ENCODE peak calls at places on chromosomes 2 and 18, in five cellular contexts. Y, S, D, T and G are unnamed samples.
A peak's percentile ranks its signal among the peaks of the same experiment; 100 is the strongest.

GRCh38 chr2:189045836-189046235 is 71.7 kb downstream of the COL3A1 start:
- DNase-seq in T (no peak), S (no peak), D (no peak), Y (no peak), G (no peak)

GRCh38 chr2:165793161-165793778 is 777 bp downstream of the GALNT3 start:
- DNase-seq in Y (peak; percentile 85), S (peak; percentile 76), T (no peak), D (peak; percentile 52), G (peak; percentile 85)

GRCh38 chr2:133837441-133838090 is 269.3 kb upstream of the NCKAP5 start:
- DNase-seq in S (no peak), D (no peak), Y (no peak), T (no peak), G (peak; percentile 90)

GRCh38 chr2:215699698-215700407 is 264.0 kb upstream of the FN1 start:
- DNase-seq in D (no peak), Y (no peak), S (no peak), T (no peak), G (no peak)

GRCh38 chr2:240602266-240603050 is 15.9 kb downstream of the CAPN10 start:
- DNase-seq in Y (no peak), S (no peak), T (no peak), D (no peak), G (peak; percentile 79)

GRCh38 chr2:190887089-190887488 is 6.5 kb downstream of the GLS start:
- DNase-seq in T (no peak), D (no peak), S (no peak), Y (peak; percentile 62), G (peak; percentile 17)

GRCh38 chr18:31325051-31325450 is 7.1 kb downstream of the DSG1 start:
- DNase-seq in Y (no peak), T (no peak), D (peak; percentile 62), S (no peak), G (peak; percentile 30)

GRCh38 chr2:112493858-112494648 is 12.1 kb downstream of the TTL start:
- DNase-seq in Y (peak; percentile 59), T (peak; percentile 29), D (peak; percentile 76), S (peak; percentile 12), G (peak; percentile 90)

GRCh38 chr2:1550076-1550475 is 136.8 kb downstream of the TPO start:
- DNase-seq in S (peak; percentile 89), T (no peak), D (no peak), Y (no peak), G (no peak)

GRCh38 chr18:58578835-58579560 is 49.9 kb downstream of the ALPK2 start:
- DNase-seq in Y (no peak), T (peak; percentile 28), D (peak; percentile 94), S (peak; percentile 44), G (peak; percentile 72)

GRCh38 chr2:177078416-177078815 is 134.2 kb upstream of the HNRNPA3 start:
- DNase-seq in D (no peak), S (peak; percentile 63), T (no peak), Y (no peak), G (no peak)

GRCh38 chr2:112803691-112804521 is 19.6 kb upstream of the IL1A start:
- DNase-seq in Y (peak; percentile 80), S (peak; percentile 46), D (peak; percentile 93), T (peak; percentile 92), G (peak; percentile 90)

GRCh38 chr2:4981802-4982409 is 710.3 kb upstream of the SOX11 start:
- DNase-seq in Y (no peak), S (no peak), D (no peak), T (no peak), G (no peak)

GRCh38 chr2:3639015-3639630 is 18.9 kb upstream of the ALLC start:
- DNase-seq in T (no peak), S (no peak), Y (no peak), D (no peak), G (peak; percentile 63)

GRCh38 chr2:167028503-167028902 is 140.2 kb downstream of the XIRP2 start:
- DNase-seq in S (no peak), Y (no peak), T (no peak), D (no peak), G (no peak)

GRCh38 chr2:149924028-149924427 is 336.5 kb upstream of the MMADHC start:
- DNase-seq in Y (no peak), T (no peak), D (no peak), S (no peak), G (no peak)

GRCh38 chr2:96898636-96899035 is 28.8 kb upstream of the SEMA4C start:
- DNase-seq in Y (no peak), S (no peak), D (no peak), T (no peak), G (peak; percentile 27)

GRCh38 chr18:59950215-59950944 is 50.6 kb downstream of the PMAIP1 start:
- DNase-seq in Y (no peak), T (no peak), D (peak; percentile 26), S (no peak), G (no peak)

GRCh38 chr2:220930542-220931076 is 641.5 kb downstream of the EPHA4 start:
- DNase-seq in S (no peak), D (no peak), Y (no peak), T (no peak), G (no peak)

GRCh38 chr2:133885847-133886246 is 317.6 kb upstream of the NCKAP5 start:
- DNase-seq in D (no peak), T (no peak), Y (no peak), S (peak; percentile 55), G (peak; percentile 19)

GRCh38 chr2:155145758-155146229 is 447.3 kb downstream of the KCNJ3 start:
- DNase-seq in S (no peak), T (no peak), D (no peak), Y (no peak), G (no peak)

GRCh38 chr2:19837235-19837766 is 64.5 kb downstream of the TTC32 start:
- DNase-seq in S (no peak), Y (no peak), T (no peak), D (no peak), G (no peak)

GRCh38 chr2:7154666-7155065 is 237.5 kb downstream of the RNF144A start:
- DNase-seq in T (no peak), Y (no peak), D (no peak), S (no peak), G (no peak)

GRCh38 chr2:218781691-218782528 is at the start of gene CYP27A1:
- DNase-seq in S (no peak), D (peak; percentile 33), Y (no peak), T (peak; percentile 83), G (peak; percentile 95)

GRCh38 chr2:203122317-203122998 is 107.8 kb downstream of the NBEAL1 start:
- DNase-seq in D (peak; percentile 8), T (peak; percentile 34), Y (no peak), S (no peak), G (peak; percentile 2)

GRCh38 chr2:65991332-65991731 is 443.6 kb upstream of the MEIS1 start:
- DNase-seq in D (no peak), T (no peak), Y (no peak), S (no peak), G (no peak)

GRCh38 chr2:127400897-127401756 is 13.4 kb upstream of the MAP3K2 start:
- DNase-seq in S (peak; percentile 69), Y (peak; percentile 94), T (peak; percentile 61), D (peak; percentile 77), G (no peak)

GRCh38 chr2:152506843-152507242 is 171.9 kb downstream of the FMNL2 start:
- DNase-seq in S (peak; percentile 66), T (no peak), Y (peak; percentile 84), D (peak; percentile 38), G (no peak)

GRCh38 chr2:100785621-100786296 is 34.2 kb upstream of the NPAS2 start:
- DNase-seq in D (no peak), S (no peak), T (no peak), Y (peak; percentile 69), G (peak; percentile 73)

GRCh38 chr2:73386342-73386868 is 769 bp downstream of the ALMS1 start:
- DNase-seq in D (peak; percentile 61), T (no peak), Y (no peak), S (no peak), G (peak; percentile 66)

GRCh38 chr2:73385486-73386341 is at the start of gene ALMS1:
- DNase-seq in T (peak; percentile 88), S (peak; percentile 92), D (peak; percentile 89), Y (peak; percentile 80), G (peak; percentile 96)

GRCh38 chr2:73383036-73383435 is 2.6 kb upstream of the ALMS1 start:
- DNase-seq in S (no peak), Y (no peak), D (no peak), T (no peak), G (no peak)

GRCh38 chr2:73386894-73387636 is 1.4 kb downstream of the ALMS1 start:
- DNase-seq in T (no peak), S (no peak), D (no peak), Y (no peak), G (no peak)
- H2AFZ ChIP-seq in T (no peak overlapping the region), S (no peak overlapping the region), D (no peak overlapping the region), Y (peak overlapping the region; percentile 94), G (peak overlapping the region; percentile 97)

DNA sequence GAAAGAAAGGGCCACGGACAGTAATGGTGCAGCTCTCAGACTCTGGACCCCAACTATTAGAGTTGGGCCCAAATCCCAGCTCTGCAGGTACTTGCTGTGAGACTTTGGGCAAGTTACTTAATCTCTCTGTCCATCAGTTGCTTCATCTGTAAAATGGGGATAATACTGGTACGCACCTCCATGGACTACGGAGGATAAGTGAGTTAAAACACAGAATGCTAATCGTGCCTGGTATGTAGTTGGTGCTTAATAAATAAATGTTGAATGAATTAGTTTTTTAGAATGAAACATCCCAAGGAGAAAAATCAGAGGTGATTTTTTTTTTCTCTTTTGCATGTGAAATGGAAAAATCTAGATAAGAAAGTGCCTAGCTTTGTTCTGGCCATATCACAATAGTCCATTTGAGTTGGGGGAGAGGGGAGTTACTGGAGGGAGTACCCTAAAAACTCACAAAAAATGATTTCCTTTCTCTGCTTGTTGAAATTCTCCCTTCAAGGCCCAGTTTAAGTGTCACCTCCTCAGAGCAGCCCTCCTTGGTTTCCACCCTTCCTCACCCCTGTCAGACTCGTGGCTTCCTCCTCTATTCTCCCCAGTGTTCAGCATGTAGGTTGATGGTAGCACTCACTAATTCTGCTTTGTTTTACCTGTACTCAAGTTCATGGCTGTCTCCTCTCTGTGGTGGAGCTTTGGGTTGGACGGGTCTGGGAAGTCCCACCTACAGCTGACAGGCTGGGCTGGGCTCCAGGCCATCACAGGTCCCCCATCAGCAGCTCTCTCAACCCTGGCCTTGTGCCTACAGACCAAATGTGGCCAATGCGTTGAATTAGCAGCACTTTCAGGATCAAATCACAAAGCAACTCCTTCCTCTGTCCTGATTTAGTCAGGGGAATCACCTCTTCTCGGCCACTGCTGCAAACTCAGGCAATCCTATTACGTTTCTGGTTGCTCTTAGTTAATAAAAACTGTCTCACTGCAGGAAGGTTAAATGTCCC is 92.8 kb upstream of the TAF1B start:
- DNase-seq in T (no peak), S (no peak), D (no peak), Y (no peak), G (peak; percentile 31)
- H2AFZ ChIP-seq in T (no peak overlapping the region), S (no peak overlapping the region), D (no peak overlapping the region), Y (no peak overlapping the region), G (no peak overlapping the region)

DNA sequence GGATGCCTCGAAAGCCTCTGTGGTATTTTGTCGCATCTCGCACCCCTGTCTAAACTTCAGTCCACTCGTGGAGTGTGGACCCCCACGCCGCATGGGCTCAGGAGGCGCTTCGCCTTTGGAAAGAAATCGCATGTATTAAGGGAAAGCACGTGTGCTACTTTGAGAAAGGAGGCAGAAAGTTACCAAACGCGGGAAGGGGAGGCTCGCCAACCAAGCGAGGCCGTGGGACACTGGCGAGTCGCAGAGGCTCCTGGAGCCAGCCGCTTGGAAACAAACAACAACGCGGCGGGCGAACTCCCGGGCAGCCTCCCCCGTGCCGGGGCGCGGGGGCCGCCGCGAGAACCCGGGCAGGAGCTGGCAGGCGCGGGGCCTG is 455 bp upstream of the AGAP1 start:
- DNase-seq in T (no peak), D (no peak), Y (no peak), S (peak; percentile 55), G (no peak)
- H2AFZ ChIP-seq in T (no peak overlapping the region), D (peak overlapping the region; percentile 86), Y (peak overlapping the region; percentile 92), S (peak overlapping the region; percentile 85), G (peak overlapping the region; percentile 98)

GRCh38 chr2:128595763-128596452 is 277.2 kb upstream of the HS6ST1 start:
- DNase-seq in T (no peak), Y (no peak), D (no peak), S (no peak), G (peak; percentile 61)
- H2AFZ ChIP-seq in T (no peak overlapping the region), Y (no peak overlapping the region), D (no peak overlapping the region), S (no peak overlapping the region), G (no peak overlapping the region)